ENCODE peak calls at places on chromosome 16, in nine cellular contexts. B, Q, X, P, Z, R, N, S and O are unnamed samples.

GRCh38 chr16:77825196-77825595 is 36.8 kb downstream of the VAT1L start:
- DNase-seq in N (no peak), S (no peak), Z (no peak), B (no peak), X (no peak), R (no peak), Q (no peak), P (no peak), O (no peak)

GRCh38 chr16:51326131-51326856 is 175.2 kb upstream of the SALL1 start:
- DNase-seq in S (no peak), P (no peak), Q (no peak), B (no peak), Z (peak; percentile 66), N (no peak), X (no peak), R (peak; percentile 58), O (peak; percentile 85)

GRCh38 chr16:84138824-84139627 is 6.0 kb downstream of the HSDL1 start:
- DNase-seq in X (no peak), B (peak; percentile 37), P (peak; percentile 74), N (no peak), S (no peak), Z (peak; percentile 32), Q (no peak), R (no peak), O (no peak)

GRCh38 chr16:4093495-4094137 is 22.6 kb downstream of the ADCY9 start:
- DNase-seq in B (no peak), Q (peak; percentile 74), R (no peak), Z (peak; percentile 55), N (no peak), S (no peak), X (no peak), P (no peak), O (peak; percentile 38)

GRCh38 chr16:50572700-50573099 is 24.5 kb downstream of the NKD1 start:
- DNase-seq in X (no peak), Q (no peak), S (no peak), Z (no peak), P (no peak), B (no peak), R (no peak), N (no peak), O (no peak)

GRCh38 chr16:29304251-29304900 is 102.1 kb downstream of the NPIPB11 start:
- DNase-seq in R (no peak), Z (no peak), P (no peak), Q (no peak), N (no peak), S (no peak), B (no peak), X (no peak), O (no peak)

GRCh38 chr16:54000361-54000760 is 286.2 kb downstream of the IRX3 start:
- DNase-seq in R (no peak), Z (no peak), Q (no peak), S (no peak), B (no peak), N (no peak), X (no peak), P (no peak), O (no peak)

GRCh38 chr16:77236063-77236511 is 36.9 kb downstream of the SYCE1L start:
- DNase-seq in Q (peak; percentile 92), B (peak; percentile 94), P (peak; percentile 85), S (peak; percentile 95), X (peak; percentile 91), N (peak; percentile 93), Z (peak; percentile 86), R (peak; percentile 65), O (peak; percentile 76)

GRCh38 chr16:79265701-79266100 is 334.8 kb downstream of the MAF start:
- DNase-seq in R (no peak), N (no peak), S (no peak), X (no peak), P (no peak), Z (no peak), B (no peak), Q (no peak), O (no peak)

GRCh38 chr16:80938035-80938927 is 68.4 kb downstream of the CMC2 start:
- DNase-seq in R (peak; percentile 91), B (peak; percentile 94), P (no peak), X (no peak), N (peak; percentile 47), Z (peak; percentile 98), Q (peak; percentile 47), S (no peak), O (peak; percentile 98)

GRCh38 chr16:10988879-10989278 is 44.5 kb downstream of the CLEC16A start:
- DNase-seq in X (no peak), S (no peak), Q (no peak), P (no peak), B (no peak), Z (no peak), N (no peak), R (no peak), O (no peak)
- TF ChIP-seq CTCF in X (no peak), S (no peak), Q (no peak), P (no peak), B (no peak), Z (no peak), N (no peak), R (no peak), O (peak; percentile 10)

GRCh38 chr16:180101-180920 is at the start of gene HBQ1:
- DNase-seq in R (no peak), N (peak; percentile 80), Q (no peak), B (peak; percentile 78), X (peak; percentile 79), P (no peak), Z (peak; percentile 29), S (peak; percentile 79), O (no peak)
- TF ChIP-seq CTCF in R (peak; percentile 13), N (peak; percentile 16), Q (peak; percentile 38), B (peak; percentile 66), X (peak; percentile 78), P (no peak), Z (no peak), S (peak; percentile 44), O (peak; percentile 77)

GRCh38 chr16:82738699-82739098 is 111.9 kb downstream of the CDH13 start:
- DNase-seq in R (no peak), Q (no peak), B (no peak), Z (peak; percentile 32), X (no peak), N (peak; percentile 8), S (no peak), P (no peak), O (peak; percentile 17)
- TF ChIP-seq CTCF in R (peak; percentile 46), Q (no peak), B (peak; percentile 36), Z (peak; percentile 37), X (peak; percentile 54), N (peak; percentile 40), S (no peak), P (no peak), O (peak; percentile 69)

DNA sequence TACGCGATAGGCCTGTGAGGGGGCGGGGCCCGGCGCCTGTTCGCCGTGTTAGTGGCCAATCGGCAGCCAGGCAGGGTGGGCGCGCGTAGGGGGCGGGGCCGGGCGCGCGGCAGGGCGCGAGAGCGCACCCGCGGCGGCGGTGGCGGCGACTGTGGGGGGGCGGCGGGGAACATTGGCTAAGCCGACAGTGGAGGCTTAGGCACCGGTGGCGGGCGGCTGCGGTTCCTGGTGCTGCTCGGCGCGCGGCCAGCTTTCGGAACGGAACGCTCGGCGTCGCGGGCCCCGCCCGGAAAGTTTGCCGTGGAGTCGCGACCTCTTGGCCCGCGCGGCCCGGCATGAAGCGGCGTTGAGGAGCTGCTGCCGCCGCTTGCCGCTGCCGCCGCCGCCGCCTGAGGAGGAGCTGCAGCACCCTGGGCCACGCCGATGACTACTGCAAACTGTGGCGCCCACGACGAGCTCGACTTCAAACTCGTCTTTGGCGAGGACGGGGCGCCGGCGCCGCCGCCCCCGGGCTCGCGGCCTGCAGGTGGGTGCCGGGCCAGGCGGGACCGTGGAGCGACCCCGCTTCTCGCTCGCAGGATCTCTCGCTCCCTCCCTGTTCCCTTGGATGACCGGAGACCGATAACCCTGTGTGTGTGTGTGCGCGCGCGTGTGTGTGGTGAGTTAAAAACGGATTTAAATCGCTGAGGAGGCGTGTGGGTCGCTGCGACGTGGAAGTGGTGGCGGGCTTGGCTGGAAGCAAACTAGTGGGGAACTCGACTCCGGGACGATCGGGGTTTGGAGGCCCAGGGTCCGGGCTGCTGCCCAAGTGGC is at the start of gene NFATC3:
- DNase-seq in P (peak; percentile 98), Z (peak; percentile 98), N (peak; percentile 99), R (peak; percentile 88), Q (peak; percentile 99), B (peak; percentile 99), X (peak; percentile 98), S (peak; percentile 98), O (peak; percentile 96)
- TF ChIP-seq CTCF in P (no peak), Z (no peak), N (no peak), R (no peak), Q (no peak), B (no peak), X (no peak), S (no peak), O (no peak)

DNA sequence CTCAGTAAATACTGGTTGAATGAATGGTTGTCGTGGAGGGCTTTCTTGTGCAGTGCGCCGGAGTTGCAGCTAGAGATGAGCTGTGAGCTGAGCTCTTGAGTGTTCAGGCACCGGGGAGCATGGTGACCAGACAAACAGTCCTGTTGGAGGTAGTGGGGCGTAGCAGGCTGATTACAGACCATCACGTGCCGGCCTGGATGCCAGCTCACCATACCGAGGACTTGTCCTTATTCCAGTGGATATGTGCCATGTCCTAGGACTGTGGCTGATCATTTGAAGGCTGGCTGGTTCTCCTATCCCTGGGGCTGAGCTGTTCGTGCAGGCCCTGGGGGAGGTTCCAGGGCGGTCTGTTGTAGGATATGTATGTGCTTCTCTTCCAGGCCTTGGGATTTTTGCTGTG is 60.0 kb downstream of the ABCC1 start:
- DNase-seq in N (no peak), S (no peak), Z (no peak), Q (peak; percentile 40), R (no peak), P (no peak), B (no peak), X (no peak), O (no peak)
- TF ChIP-seq CTCF in N (no peak), S (no peak), Z (no peak), Q (no peak), R (no peak), P (no peak), B (no peak), X (no peak), O (no peak)

DNA sequence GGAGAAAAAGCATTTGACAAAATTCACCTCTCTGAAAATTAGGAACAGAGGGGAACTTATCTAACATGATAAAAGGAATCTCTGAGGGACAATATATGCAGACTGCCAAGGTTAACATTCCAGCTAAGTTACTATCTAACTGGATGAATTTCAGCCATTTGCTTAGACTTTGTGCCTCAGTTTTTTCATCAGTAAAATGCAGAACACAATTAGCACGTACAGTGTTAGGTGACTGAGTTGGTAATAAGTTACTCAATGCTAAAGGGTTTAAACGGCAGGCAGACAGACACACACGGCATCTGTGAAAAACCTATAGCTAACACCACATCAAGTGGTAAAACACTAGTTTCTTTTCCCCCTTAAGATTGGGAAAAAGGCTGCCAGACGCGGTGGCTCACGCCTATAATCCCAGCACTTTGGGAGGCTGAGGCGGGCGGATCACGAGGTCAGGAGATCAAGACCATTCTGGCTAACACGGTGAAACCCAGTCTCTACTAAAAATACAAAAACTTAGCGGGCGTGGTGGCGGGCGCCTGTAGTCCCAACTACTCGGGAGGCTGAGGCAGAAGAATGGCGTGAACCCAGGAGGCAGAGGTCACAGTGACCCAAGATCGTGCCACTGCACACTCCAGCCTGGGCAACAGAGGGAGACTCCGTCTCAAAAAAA is 9.1 kb downstream of the CFDP1 start:
- DNase-seq in Q (no peak), R (no peak), N (no peak), X (no peak), S (no peak), Z (no peak), B (no peak), P (no peak), O (no peak)
- TF ChIP-seq CTCF in Q (no peak), R (no peak), N (no peak), X (no peak), S (no peak), Z (no peak), B (no peak), P (no peak), O (no peak)